ENCODE peak calls at places on chromosomes 6 and 20, in ten cellular contexts. One of them, this sample, is unnamed.

GRCh38 chr20:20743511-20744169 is 31.2 kb upstream of the RALGAPA2 start:
- DNase-seq in stimulated activated CD4-positive, alpha-beta T cell treated with anti-CD3 and anti-CD28 coated beads, Interleukin-2, amount 100 ng/mL, for 48 hours: no peak
- DNase-seq in stromal cell of bone marrow: no peak
- DNase-seq in ureter: peak
- DNase-seq in astrocyte of the hippocampus: peak
- DNase-seq in HS-5: no peak
- DNase-seq in naive thymus-derived CD4-positive, alpha-beta T cell: no peak
- DNase-seq in spleen: peak
- DNase-seq in RPMI8226: no peak
- DNase-seq in GM20000: no peak
- DNase-seq in this sample: peak

GRCh38 chr6:158642805-158643489 is 1.6 kb downstream of the DYNLT1 start:
- DNase-seq in stimulated activated CD4-positive, alpha-beta T cell treated with anti-CD3 and anti-CD28 coated beads, Interleukin-2, amount 100 ng/mL, for 48 hours: no peak
- DNase-seq in stromal cell of bone marrow: no peak
- DNase-seq in ureter: peak
- DNase-seq in astrocyte of the hippocampus: peak
- DNase-seq in HS-5: no peak
- DNase-seq in naive thymus-derived CD4-positive, alpha-beta T cell: no peak
- DNase-seq in spleen: no peak
- DNase-seq in RPMI8226: no peak
- DNase-seq in GM20000: no peak
- DNase-seq in this sample: no peak

GRCh38 chr6:117491916-117492315 is 9.4 kb downstream of the DCBLD1 start:
- DNase-seq in stimulated activated CD4-positive, alpha-beta T cell treated with anti-CD3 and anti-CD28 coated beads, Interleukin-2, amount 100 ng/mL, for 48 hours: no peak
- DNase-seq in stromal cell of bone marrow: no peak
- DNase-seq in ureter: no peak
- DNase-seq in astrocyte of the hippocampus: peak
- DNase-seq in HS-5: peak
- DNase-seq in naive thymus-derived CD4-positive, alpha-beta T cell: no peak
- DNase-seq in spleen: no peak
- DNase-seq in RPMI8226: no peak
- DNase-seq in GM20000: no peak
- DNase-seq in this sample: no peak

GRCh38 chr6:109073344-109074235 is 21.1 kb downstream of the SESN1 start:
- DNase-seq in stimulated activated CD4-positive, alpha-beta T cell treated with anti-CD3 and anti-CD28 coated beads, Interleukin-2, amount 100 ng/mL, for 48 hours: peak
- DNase-seq in stromal cell of bone marrow: peak
- DNase-seq in ureter: no peak
- DNase-seq in astrocyte of the hippocampus: peak
- DNase-seq in HS-5: no peak
- DNase-seq in naive thymus-derived CD4-positive, alpha-beta T cell: peak
- DNase-seq in spleen: no peak
- DNase-seq in RPMI8226: peak
- DNase-seq in GM20000: peak
- DNase-seq in this sample: peak

GRCh38 chr6:46927066-46927465 is 5.3 kb upstream of the ADGRF5 start:
- DNase-seq in stimulated activated CD4-positive, alpha-beta T cell treated with anti-CD3 and anti-CD28 coated beads, Interleukin-2, amount 100 ng/mL, for 48 hours: no peak
- DNase-seq in stromal cell of bone marrow: no peak
- DNase-seq in ureter: no peak
- DNase-seq in astrocyte of the hippocampus: no peak
- DNase-seq in HS-5: no peak
- DNase-seq in naive thymus-derived CD4-positive, alpha-beta T cell: no peak
- DNase-seq in spleen: no peak
- DNase-seq in RPMI8226: no peak
- DNase-seq in GM20000: no peak
- DNase-seq in this sample: no peak

GRCh38 chr20:24149175-24149574 is 160.6 kb upstream of the GGTLC1 start:
- DNase-seq in stimulated activated CD4-positive, alpha-beta T cell treated with anti-CD3 and anti-CD28 coated beads, Interleukin-2, amount 100 ng/mL, for 48 hours: no peak
- DNase-seq in stromal cell of bone marrow: no peak
- DNase-seq in ureter: no peak
- DNase-seq in astrocyte of the hippocampus: no peak
- DNase-seq in HS-5: no peak
- DNase-seq in naive thymus-derived CD4-positive, alpha-beta T cell: no peak
- DNase-seq in spleen: no peak
- DNase-seq in RPMI8226: no peak
- DNase-seq in GM20000: no peak
- DNase-seq in this sample: no peak

GRCh38 chr6:13275435-13275989 is 52.8 kb downstream of the TBC1D7 start:
- DNase-seq in stimulated activated CD4-positive, alpha-beta T cell treated with anti-CD3 and anti-CD28 coated beads, Interleukin-2, amount 100 ng/mL, for 48 hours: no peak
- DNase-seq in stromal cell of bone marrow: no peak
- DNase-seq in ureter: no peak
- DNase-seq in astrocyte of the hippocampus: no peak
- DNase-seq in HS-5: no peak
- DNase-seq in naive thymus-derived CD4-positive, alpha-beta T cell: no peak
- DNase-seq in spleen: no peak
- DNase-seq in RPMI8226: no peak
- DNase-seq in GM20000: no peak
- DNase-seq in this sample: no peak

GRCh38 chr6:40789143-40789764 is 202.1 kb upstream of the LRFN2 start:
- DNase-seq in stimulated activated CD4-positive, alpha-beta T cell treated with anti-CD3 and anti-CD28 coated beads, Interleukin-2, amount 100 ng/mL, for 48 hours: no peak
- DNase-seq in stromal cell of bone marrow: no peak
- DNase-seq in ureter: no peak
- DNase-seq in astrocyte of the hippocampus: no peak
- DNase-seq in HS-5: no peak
- DNase-seq in naive thymus-derived CD4-positive, alpha-beta T cell: peak
- DNase-seq in spleen: no peak
- DNase-seq in RPMI8226: no peak
- DNase-seq in GM20000: peak
- DNase-seq in this sample: no peak

GRCh38 chr6:94636780-94637385 is 940.5 kb upstream of the MANEA start:
- DNase-seq in stimulated activated CD4-positive, alpha-beta T cell treated with anti-CD3 and anti-CD28 coated beads, Interleukin-2, amount 100 ng/mL, for 48 hours: no peak
- DNase-seq in stromal cell of bone marrow: no peak
- DNase-seq in ureter: no peak
- DNase-seq in astrocyte of the hippocampus: peak
- DNase-seq in HS-5: peak
- DNase-seq in naive thymus-derived CD4-positive, alpha-beta T cell: no peak
- DNase-seq in spleen: no peak
- DNase-seq in RPMI8226: peak
- DNase-seq in GM20000: no peak
- DNase-seq in this sample: peak

GRCh38 chr6:137705166-137706064 is 161.6 kb upstream of the TNFAIP3 start:
- DNase-seq in stimulated activated CD4-positive, alpha-beta T cell treated with anti-CD3 and anti-CD28 coated beads, Interleukin-2, amount 100 ng/mL, for 48 hours: peak
- DNase-seq in stromal cell of bone marrow: peak
- DNase-seq in ureter: peak
- DNase-seq in astrocyte of the hippocampus: peak
- DNase-seq in HS-5: no peak
- DNase-seq in naive thymus-derived CD4-positive, alpha-beta T cell: peak
- DNase-seq in spleen: peak
- DNase-seq in RPMI8226: peak
- DNase-seq in GM20000: peak
- DNase-seq in this sample: no peak

GRCh38 chr20:38167851-38168760 is 3.0 kb upstream of the TGM2 start:
- DNase-seq in stimulated activated CD4-positive, alpha-beta T cell treated with anti-CD3 and anti-CD28 coated beads, Interleukin-2, amount 100 ng/mL, for 48 hours: no peak
- DNase-seq in stromal cell of bone marrow: no peak
- DNase-seq in ureter: no peak
- DNase-seq in astrocyte of the hippocampus: peak
- DNase-seq in HS-5: peak
- DNase-seq in naive thymus-derived CD4-positive, alpha-beta T cell: no peak
- DNase-seq in spleen: peak
- DNase-seq in RPMI8226: no peak
- DNase-seq in GM20000: no peak
- DNase-seq in this sample: no peak

GRCh38 chr20:57934007-57934805 is 224.4 kb upstream of the PMEPA1 start:
- DNase-seq in stimulated activated CD4-positive, alpha-beta T cell treated with anti-CD3 and anti-CD28 coated beads, Interleukin-2, amount 100 ng/mL, for 48 hours: no peak
- DNase-seq in stromal cell of bone marrow: no peak
- DNase-seq in ureter: no peak
- DNase-seq in astrocyte of the hippocampus: peak
- DNase-seq in HS-5: no peak
- DNase-seq in naive thymus-derived CD4-positive, alpha-beta T cell: no peak
- DNase-seq in spleen: no peak
- DNase-seq in RPMI8226: no peak
- DNase-seq in GM20000: no peak
- DNase-seq in this sample: no peak

GRCh38 chr6:17470953-17471335 is 77.5 kb downstream of the CAP2 start:
- DNase-seq in stimulated activated CD4-positive, alpha-beta T cell treated with anti-CD3 and anti-CD28 coated beads, Interleukin-2, amount 100 ng/mL, for 48 hours: no peak
- DNase-seq in stromal cell of bone marrow: peak
- DNase-seq in ureter: no peak
- DNase-seq in astrocyte of the hippocampus: peak
- DNase-seq in HS-5: peak
- DNase-seq in naive thymus-derived CD4-positive, alpha-beta T cell: no peak
- DNase-seq in spleen: no peak
- DNase-seq in RPMI8226: no peak
- DNase-seq in GM20000: no peak
- DNase-seq in this sample: no peak

GRCh38 chr6:8084586-8084985 is 17.8 kb downstream of the EEF1E1 start:
- DNase-seq in stimulated activated CD4-positive, alpha-beta T cell treated with anti-CD3 and anti-CD28 coated beads, Interleukin-2, amount 100 ng/mL, for 48 hours: no peak
- DNase-seq in stromal cell of bone marrow: peak
- DNase-seq in ureter: no peak
- DNase-seq in astrocyte of the hippocampus: peak
- DNase-seq in HS-5: no peak
- DNase-seq in naive thymus-derived CD4-positive, alpha-beta T cell: no peak
- DNase-seq in spleen: no peak
- DNase-seq in RPMI8226: no peak
- DNase-seq in GM20000: no peak
- DNase-seq in this sample: no peak